ENCODE peak calls at places on chromosomes 3 and 15, in four cellular contexts. H, C, A and N are unnamed samples.

GRCh38 chr3:58206406-58207011 is 4.3 kb downstream of the DNASE1L3 start:
- DNase-seq in H (no peak), C (no peak), A (no peak), N (no peak)

GRCh38 chr3:128503164-128503651 is 10.2 kb upstream of the GATA2 start:
- DNase-seq in H (no peak), C (no peak), A (no peak), N (no peak)

GRCh38 chr3:129626744-129627349 is 20.4 kb upstream of the PLXND1 start:
- DNase-seq in H (peak; percentile 77), C (peak; percentile 96), A (no peak), N (peak; percentile 96)

GRCh38 chr3:126015075-126015474 is 46.1 kb downstream of the ROPN1B start:
- DNase-seq in H (no peak), C (no peak), A (no peak), N (no peak)

GRCh38 chr15:92091155-92091734 is 237.7 kb downstream of the SLCO3A1 start:
- DNase-seq in H (peak; percentile 85), C (peak; percentile 66), A (no peak), N (peak; percentile 57)

GRCh38 chr15:64934023-64934422 is 22.3 kb downstream of the ANKDD1A start:
- DNase-seq in H (no peak), C (no peak), A (peak; percentile 7), N (no peak)

GRCh38 chr3:157502916-157503620 is at the start of gene VEPH1:
- DNase-seq in H (peak; percentile 25), C (peak; percentile 39), A (no peak), N (peak; percentile 10)

GRCh38 chr3:66819993-66820501 is 178.1 kb upstream of the KBTBD8 start:
- DNase-seq in H (no peak), C (no peak), A (no peak), N (no peak)

GRCh38 chr15:74789741-74790079 is 7.8 kb downstream of the CSK start:
- DNase-seq in H (no peak), C (no peak), A (no peak), N (no peak)

GRCh38 chr3:117622130-117622841 is 912.7 kb downstream of the TUSC7 start:
- DNase-seq in H (no peak), C (no peak), A (no peak), N (no peak)

GRCh38 chr3:169327969-169328368 is 335.5 kb downstream of the MECOM start:
- DNase-seq in H (no peak), C (peak; percentile 63), A (no peak), N (peak; percentile 49)

GRCh38 chr3:2156244-2156847 is 57.7 kb downstream of the CNTN4 start:
- DNase-seq in H (peak; percentile 52), C (peak; percentile 36), A (no peak), N (peak; percentile 11)

GRCh38 chr3:6315906-6316305 is 545.0 kb upstream of the GRM7 start:
- DNase-seq in H (no peak), C (no peak), A (no peak), N (no peak)

GRCh38 chr3:156675744-156676466 is 1.5 kb downstream of the TIPARP start:
- DNase-seq in H (no peak), C (peak; percentile 71), A (peak; percentile 87), N (peak; percentile 25)